ENCODE peak calls at places on chromosomes 7 and 10, in eight cellular contexts. Y is right lobe of liver, S is A673, B is esophagus squamous epithelium, P is thyroid gland, I is BE2C, W is lung, V is body of pancreas. G is an unnamed sample.

GRCh38 chr7:94001396-94001795 is 2.8 kb downstream of the BET1 start:
- DNase-seq in I (no peak), Y (no peak), B (no peak), V (no peak), W (no peak), P (no peak), S (no peak), G (no peak)

GRCh38 chr7:132972745-132973144 is 109.1 kb downstream of the CHCHD3 start:
- DNase-seq in P (no peak), Y (no peak), V (no peak), B (no peak), W (no peak), S (no peak), I (no peak), G (no peak)

GRCh38 chr7:111998326-111998725 is 207.9 kb downstream of the DOCK4 start:
- DNase-seq in W (no peak), S (no peak), P (no peak), B (no peak), V (no peak), Y (no peak), I (no peak), G (no peak)

GRCh38 chr10:94108200-94108599 is 114.5 kb downstream of the PLCE1 start:
- DNase-seq in V (no peak), Y (no peak), B (no peak), P (no peak), W (no peak), S (no peak), I (no peak), G (no peak)

GRCh38 chr7:142908921-142909870 is 23.7 kb upstream of the TRPV6 start:
- DNase-seq in V (peak; percentile 40), Y (peak; percentile 46), P (peak; percentile 15), W (no peak), I (no peak), B (no peak), S (no peak), G (peak; percentile 35)

GRCh38 chr7:151449990-151450389 is 10.0 kb upstream of the CRYGN start:
- DNase-seq in V (peak; percentile 1), W (no peak), Y (no peak), I (no peak), S (no peak), B (no peak), P (no peak), G (no peak)

GRCh38 chr10:104580774-104581675 is 60.1 kb upstream of the SORCS3 start:
- DNase-seq in V (peak; percentile 83), B (no peak), P (peak; percentile 73), S (peak; percentile 74), I (peak; percentile 68), W (peak; percentile 74), Y (peak; percentile 77), G (peak; percentile 79)

GRCh38 chr10:3782099-3782455 is 2.9 kb downstream of the KLF6 start:
- DNase-seq in W (no peak), S (no peak), B (no peak), P (no peak), Y (no peak), V (peak; percentile 45), I (no peak), G (no peak)

GRCh38 chr10:122854648-122855047 is 9.0 kb upstream of the CUZD1 start:
- DNase-seq in W (no peak), P (no peak), B (no peak), V (no peak), S (no peak), Y (no peak), I (no peak), G (no peak)

GRCh38 chr10:104548090-104548489 is 93.0 kb upstream of the SORCS3 start:
- DNase-seq in W (no peak), P (no peak), V (no peak), Y (no peak), B (no peak), I (no peak), S (peak; percentile 32), G (no peak)

GRCh38 chr10:47031953-47032465 is 120.8 kb downstream of the PTPN20 start:
- DNase-seq in B (no peak), W (no peak), P (no peak), I (no peak), V (peak; percentile 3), S (no peak), Y (peak; percentile 10), G (no peak)

GRCh38 chr10:84221916-84222315 is 3.4 kb downstream of the LRIT2 start:
- DNase-seq in V (no peak), B (no peak), S (no peak), Y (no peak), I (no peak), P (no peak), W (no peak), G (no peak)

GRCh38 chr7:70571986-70572385 is 560.0 kb upstream of the GALNT17 start:
- DNase-seq in V (no peak), Y (peak; percentile 80), S (no peak), P (no peak), W (no peak), I (no peak), B (no peak), G (no peak)

GRCh38 chr7:129559564-129559963 is 52.0 kb upstream of the NRF1 start:
- DNase-seq in B (no peak), I (no peak), V (no peak), S (no peak), P (no peak), Y (no peak), W (no peak), G (no peak)

GRCh38 chr10:4099202-4099601 is 314.2 kb upstream of the KLF6 start:
- DNase-seq in B (no peak), W (no peak), P (no peak), Y (no peak), S (no peak), V (no peak), I (no peak), G (no peak)

GRCh38 chr7:14888904-14889482 is 13.6 kb downstream of the DGKB start:
- DNase-seq in Y (no peak), B (no peak), I (no peak), S (no peak), W (no peak), P (no peak), V (no peak), G (no peak)

GRCh38 chr10:31304261-31304970 is 14.6 kb upstream of the ZEB1 start:
- DNase-seq in W (no peak), I (no peak), P (no peak), V (no peak), S (no peak), Y (no peak), B (no peak), G (no peak)

GRCh38 chr10:114389429-114389828 is 14.9 kb downstream of the AFAP1L2 start:
- DNase-seq in B (no peak), S (no peak), W (no peak), V (peak; percentile 59), P (peak; percentile 98), Y (no peak), I (no peak), G (peak; percentile 45)

GRCh38 chr7:102468416-102469350 is 3.9 kb downstream of the LRWD1 start:
- DNase-seq in S (no peak), I (peak; percentile 64), W (no peak), B (no peak), Y (peak; percentile 81), V (no peak), P (no peak), G (no peak)

GRCh38 chr7:17887286-17887685 is 53.0 kb downstream of the SNX13 start:
- DNase-seq in Y (no peak), I (no peak), B (no peak), V (no peak), W (no peak), S (no peak), P (no peak), G (no peak)

GRCh38 chr10:113780681-113781250 is 29.3 kb downstream of the PLEKHS1 start:
- DNase-seq in P (no peak), Y (no peak), W (peak; percentile 6), B (no peak), V (no peak), I (no peak), S (no peak), G (no peak)

GRCh38 chr7:131603932-131604331 is 47.5 kb upstream of the PODXL start:
- DNase-seq in I (no peak), P (no peak), Y (no peak), B (no peak), V (no peak), S (no peak), W (no peak), G (no peak)

GRCh38 chr10:16459428-16459939 is 22.7 kb downstream of the PTER start:
- DNase-seq in V (no peak), W (no peak), I (no peak), P (no peak), Y (no peak), S (no peak), B (no peak), G (no peak)

GRCh38 chr7:135599471-135599870 is 41.8 kb downstream of the NUP205 start:
- DNase-seq in P (no peak), W (no peak), S (no peak), Y (no peak), B (no peak), V (no peak), I (no peak), G (no peak)

GRCh38 chr7:114050571-114050970 is 131.8 kb upstream of the PPP1R3A start:
- DNase-seq in P (no peak), B (no peak), Y (no peak), V (no peak), I (no peak), W (no peak), S (no peak), G (no peak)

GRCh38 chr10:133438711-133439273 is 14.4 kb upstream of the SPRN start:
- DNase-seq in W (peak; percentile 26), Y (no peak), B (no peak), V (no peak), P (no peak), I (no peak), S (peak; percentile 64), G (no peak)
- TF ChIP-seq CTCF in W (no peak), Y (peak; percentile 41), B (no peak), V (no peak), P (no peak), I (peak; percentile 41), S (peak; percentile 62), G (no peak)

DNA sequence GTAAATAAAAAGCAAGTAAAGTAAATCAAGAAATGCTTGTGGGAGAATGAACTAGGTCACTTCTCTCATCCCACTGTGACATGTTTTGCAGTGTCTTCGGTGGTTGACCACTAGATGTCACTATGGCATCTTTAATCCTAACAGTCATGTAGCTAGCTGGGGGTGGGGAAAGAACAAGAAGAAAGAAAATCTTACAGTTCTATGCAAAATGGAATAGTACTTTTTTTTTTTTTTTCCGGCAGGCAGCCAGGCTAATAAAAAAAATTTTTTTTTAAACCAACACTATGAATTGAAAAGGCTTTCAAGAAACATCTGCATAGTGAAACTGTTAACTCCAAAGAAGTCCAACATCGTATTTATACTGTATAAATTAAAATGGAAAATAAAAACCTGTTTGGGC is 38.3 kb downstream of the CDK1 start:
- DNase-seq in S (peak; percentile 90), W (peak; percentile 44), V (peak; percentile 57), Y (no peak), P (peak; percentile 42), I (peak; percentile 32), B (no peak), G (peak; percentile 32)
- H3K4me1 ChIP-seq in S (peaks cover 32% of the 10 kb centered on the region), W (peaks cover 1% of the 10 kb centered on the region), V (peaks cover 3% of the 10 kb centered on the region), Y (no peaks in the 10 kb centered on the region), P (peaks cover 5% of the 10 kb centered on the region), I (no peaks in the 10 kb centered on the region), B (peaks cover 32% of the 10 kb centered on the region), G (peaks cover 29% of the 10 kb centered on the region)

GRCh38 chr10:77605466-77605865 is 32.1 kb downstream of the KCNMA1 start:
- DNase-seq in W (no peak), V (no peak), Y (no peak), I (peak; percentile 60), P (no peak), S (no peak), B (no peak), G (no peak)
- TF ChIP-seq CTCF in W (no peak), V (no peak), Y (no peak), I (peak; percentile 49), P (no peak), S (no peak), B (no peak), G (no peak)

GRCh38 chr7:47544416-47544815 is 37.5 kb downstream of the TNS3 start:
- DNase-seq in I (no peak), Y (no peak), W (no peak), V (no peak), S (no peak), P (no peak), B (no peak), G (no peak)
- H3K4me1 ChIP-seq in I (no peaks in the 10 kb centered on the region), Y (no peaks in the 10 kb centered on the region), W (peaks cover 7% of the 10 kb centered on the region), V (peaks cover under 1% of the 10 kb centered on the region), S (no peaks in the 10 kb centered on the region), P (no peaks in the 10 kb centered on the region), B (peaks cover 6% of the 10 kb centered on the region), G (peaks cover 7% of the 10 kb centered on the region)